ENCODE peak calls at places on chromosomes 2 and 18, in four cellular contexts. B, A, W and K are unnamed samples.

GRCh38 chr2:190267302-190267701 is 52.3 kb downstream of the HIBCH start:
- DNase-seq in B (no peak), A (no peak), W (peak), K (no peak)

GRCh38 chr2:95670167-95670566 is 78.4 kb downstream of the TRIM43 start:
- DNase-seq in W (no peak), A (no peak), B (no peak), K (no peak)

GRCh38 chr2:29260151-29260772 is 145.0 kb downstream of the CLIP4 start:
- DNase-seq in W (no peak), A (no peak), B (no peak), K (no peak)

GRCh38 chr2:240289701-240290431 is 145.6 kb upstream of the GPC1 start:
- DNase-seq in A (no peak), W (no peak), B (no peak), K (no peak)

GRCh38 chr2:209526541-209526940 is 102.7 kb downstream of the MAP2 start:
- DNase-seq in B (no peak), A (no peak), W (no peak), K (no peak)

GRCh38 chr2:151878655-151879563 is 50.7 kb upstream of the ARL5A start:
- DNase-seq in A (no peak), W (peak), B (no peak), K (no peak)

GRCh38 chr2:5409925-5410360 is 282.2 kb upstream of the SOX11 start:
- DNase-seq in A (no peak), B (no peak), W (no peak), K (no peak)

GRCh38 chr18:6807504-6808257 is 78.2 kb downstream of the ARHGAP28 start:
- DNase-seq in A (no peak), W (no peak), B (no peak), K (peak)

GRCh38 chr2:100865819-100866462 is 46.0 kb downstream of the NPAS2 start:
- DNase-seq in W (peak), B (no peak), A (no peak), K (no peak)

GRCh38 chr18:27184115-27185024 is 738 bp downstream of the CHST9 start:
- DNase-seq in W (no peak), B (no peak), A (no peak), K (peak)

GRCh38 chr2:201180010-201180409 is 2.9 kb upstream of the CASP10 start:
- DNase-seq in W (peak), B (no peak), A (no peak), K (no peak)

GRCh38 chr2:28802975-28803429 is 7.6 kb upstream of the SPDYA start:
- DNase-seq in W (no peak), B (no peak), A (no peak), K (no peak)

GRCh38 chr2:70043252-70043875 is 43.9 kb upstream of the PCBP1 start:
- DNase-seq in W (no peak), A (no peak), B (no peak), K (no peak)

GRCh38 chr2:51624995-51625394 is 593.1 kb upstream of the NRXN1 start:
- DNase-seq in B (no peak), W (no peak), A (no peak), K (no peak)

GRCh38 chr18:45783097-45784075 is 42.1 kb upstream of the SIGLEC15 start:
- DNase-seq in B (no peak), W (no peak), A (no peak), K (no peak)

GRCh38 chr18:2988041-2988794 is 24.7 kb downstream of the LPIN2 start:
- DNase-seq in B (no peak), A (no peak), W (no peak), K (no peak)

GRCh38 chr18:65988371-65988770 is 237.6 kb downstream of the CDH7 start:
- DNase-seq in W (no peak), B (no peak), A (no peak), K (no peak)

GRCh38 chr2:202051499-202052161 is 18.0 kb downstream of the FZD7 start:
- DNase-seq in B (no peak), W (no peak), A (no peak), K (no peak)

GRCh38 chr2:28445448-28446258 is 50.2 kb upstream of the PLB1 start:
- DNase-seq in A (no peak), W (no peak), B (no peak), K (no peak)

GRCh38 chr18:23890589-23890988 is 124.0 kb upstream of the TTC39C start:
- DNase-seq in B (no peak), A (no peak), W (no peak), K (no peak)

GRCh38 chr18:67281746-67282145 is 234.8 kb downstream of the DSEL start:
- DNase-seq in W (no peak), A (no peak), B (no peak), K (no peak)

GRCh38 chr2:39306626-39307025 is 62.9 kb upstream of the CDKL4 start:
- DNase-seq in W (no peak), A (no peak), B (no peak), K (no peak)

GRCh38 chr2:63058149-63058741 is 7.6 kb downstream of the OTX1 start:
- DNase-seq in A (no peak), W (no peak), B (no peak), K (no peak)

GRCh38 chr2:96116424-96116878 is at the start of gene ADRA2B:
- DNase-seq in W (no peak), B (peak), A (no peak), K (peak)

GRCh38 chr2:101124684-101125366 is 26.4 kb downstream of the TBC1D8 start:
- DNase-seq in A (no peak), B (no peak), W (peak), K (no peak)

GRCh38 chr2:23549051-23549450 is 164.1 kb downstream of the KLHL29 start:
- DNase-seq in B (no peak), A (no peak), W (no peak), K (no peak)

GRCh38 chr2:75500633-75501032 is 60.1 kb downstream of the EVA1A start:
- DNase-seq in W (no peak), B (no peak), A (no peak), K (no peak)

GRCh38 chr2:53670351-53670750 is 97.3 kb upstream of the CHAC2 start:
- DNase-seq in B (no peak), W (no peak), A (no peak), K (no peak)

GRCh38 chr2:48722391-48722790 is 33.1 kb downstream of the LHCGR start:
- DNase-seq in A (no peak), B (no peak), W (no peak), K (no peak)

GRCh38 chr2:240479561-240479960 is 44.1 kb downstream of the GPC1 start:
- DNase-seq in B (no peak), A (no peak), W (no peak), K (no peak)

GRCh38 chr2:9273496-9273895 is 66.9 kb downstream of the ASAP2 start:
- DNase-seq in W (no peak), A (no peak), B (no peak), K (no peak)

GRCh38 chr18:78073275-78073674 is 823.6 kb downstream of the GALR1 start:
- DNase-seq in B (no peak), W (no peak), A (no peak), K (no peak)

GRCh38 chr2:54672587-54673456 is 50.6 kb upstream of the EML6 start:
- DNase-seq in A (peak), W (no peak), B (no peak), K (no peak)

GRCh38 chr18:76720683-76721082 is 101.7 kb upstream of the ZNF236 start:
- DNase-seq in B (no peak), A (no peak), W (no peak), K (no peak)

GRCh38 chr18:58287626-58288289 is 243.7 kb downstream of the NEDD4L start:
- DNase-seq in W (peak), A (no peak), B (no peak), K (no peak)

GRCh38 chr2:56531668-56532420 is 348.1 kb downstream of the CCDC85A start:
- DNase-seq in A (no peak), B (no peak), W (no peak), K (no peak)

GRCh38 chr2:177030391-177031000 is 182.1 kb upstream of the HNRNPA3 start:
- DNase-seq in B (no peak), A (no peak), W (no peak), K (no peak)

GRCh38 chr2:43226955-43227829 is 786 bp upstream of the ZFP36L2 start:
- DNase-seq in B (peak), W (peak), A (no peak), K (peak)

GRCh38 chr2:41782306-41783158 is 265.3 kb upstream of the PKDCC start:
- DNase-seq in A (peak), W (peak), B (peak), K (peak)

GRCh38 chr2:110675679-110676078 is 2.2 kb downstream of the BUB1 start:
- DNase-seq in W (no peak), A (no peak), B (no peak), K (no peak)

GRCh38 chr2:110677530-110678456 is at the start of gene BUB1:
- DNase-seq in A (peak), W (peak), B (peak), K (peak)

GRCh38 chr2:110673201-110673600 is 4.7 kb downstream of the BUB1 start:
- DNase-seq in B (no peak), W (no peak), A (no peak), K (no peak)

GRCh38 chr2:110677080-110677479 is 783 bp downstream of the BUB1 start:
- DNase-seq in W (no peak), B (no peak), A (no peak), K (no peak)

DNA sequence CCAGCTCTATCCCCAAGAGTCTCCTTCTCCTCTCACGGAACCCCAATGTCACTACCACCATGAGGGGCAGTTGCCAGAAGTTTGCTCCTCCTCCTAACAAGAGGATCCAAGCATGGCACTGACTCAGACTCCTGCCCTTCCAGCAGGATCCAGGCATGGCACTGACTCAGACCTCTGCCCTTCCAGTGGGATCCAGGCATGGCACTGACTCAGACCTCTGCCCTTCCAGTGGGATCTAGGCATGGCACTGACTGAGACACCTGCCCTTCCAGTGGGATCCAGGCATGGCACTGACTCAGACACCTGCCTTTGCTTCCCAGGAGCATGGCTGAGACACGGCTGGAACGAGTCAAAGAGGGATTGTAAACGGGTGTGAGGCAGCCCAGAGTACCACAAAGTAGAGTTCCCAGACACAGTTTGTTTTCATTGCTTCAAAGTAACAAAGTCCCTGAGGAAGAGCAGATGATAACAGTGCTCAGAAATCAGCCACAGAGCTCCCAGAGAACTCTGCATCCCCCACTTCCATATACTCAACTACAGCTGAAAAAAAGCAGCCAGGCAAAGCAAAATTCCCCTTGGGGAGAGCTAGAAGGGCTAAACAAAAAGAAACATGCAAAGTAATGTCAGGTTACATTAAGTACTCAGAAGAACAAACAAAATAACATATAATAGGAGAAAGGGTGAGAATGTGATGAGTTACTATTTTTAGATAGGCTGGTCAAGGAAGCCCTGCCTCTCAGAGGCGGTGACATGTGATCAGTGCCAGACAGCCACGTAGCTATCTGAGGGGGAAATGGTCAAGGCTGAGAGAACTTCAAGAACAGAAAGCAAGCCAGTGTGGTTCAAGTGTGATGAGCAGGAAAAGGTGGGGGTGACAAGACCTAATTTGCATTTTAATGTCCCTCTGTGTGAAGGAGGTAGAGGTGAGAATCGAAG is 3.0 kb downstream of the BUB1 start:
- DNase-seq in B (no peak), A (peak), W (no peak), K (no peak)
- TF ChIP-seq FOXK2 in B (no peak), A (no peak), W (no peak), K (no peak)

DNA sequence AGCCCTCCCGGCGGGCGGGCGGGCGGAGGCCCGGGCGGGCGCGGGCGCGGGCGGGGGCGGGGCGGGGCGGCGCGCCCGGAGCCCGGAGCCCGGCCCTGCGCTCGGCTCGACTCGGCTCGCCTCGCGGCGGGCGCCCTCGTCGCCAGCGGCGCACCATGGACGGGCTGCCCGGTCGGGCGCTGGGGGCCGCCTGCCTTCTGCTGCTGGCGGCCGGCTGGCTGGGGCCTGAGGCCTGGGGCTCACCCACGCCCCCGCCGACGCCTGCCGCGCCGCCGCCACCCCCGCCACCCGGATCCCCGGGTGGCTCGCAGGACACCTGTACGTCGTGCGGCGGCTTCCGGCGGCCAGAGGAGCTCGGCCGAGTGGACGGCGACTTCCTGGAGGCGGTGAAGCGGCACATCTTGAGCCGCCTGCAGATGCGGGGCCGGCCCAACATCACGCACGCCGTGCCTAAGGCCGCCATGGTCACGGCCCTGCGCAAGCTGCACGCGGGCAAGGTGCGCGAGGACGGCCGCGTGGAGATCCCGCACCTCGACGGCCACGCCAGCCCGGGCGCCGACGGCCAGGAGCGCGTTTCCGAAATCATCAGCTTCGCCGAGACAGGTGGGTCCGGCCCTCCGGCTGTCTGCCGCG is at the start of gene INHBB:
- DNase-seq in W (no peak), B (no peak), A (no peak), K (peak)
- TF ChIP-seq FOXK2 in W (no peak), B (no peak), A (no peak), K (no peak)

GRCh38 chr2:234135750-234136221 is 85.3 kb downstream of the SPP2 start:
- DNase-seq in B (peak), A (peak), W (peak), K (peak)

GRCh38 chr2:234133004-234133403 is 82.5 kb downstream of the SPP2 start:
- DNase-seq in B (no peak), W (no peak), A (no peak), K (no peak)

GRCh38 chr2:234128606-234129005 is 78.1 kb downstream of the SPP2 start:
- DNase-seq in B (no peak), W (no peak), A (no peak), K (no peak)

GRCh38 chr2:234134496-234134895 is 84.0 kb downstream of the SPP2 start:
- DNase-seq in A (no peak), W (no peak), B (no peak), K (no peak)

DNA sequence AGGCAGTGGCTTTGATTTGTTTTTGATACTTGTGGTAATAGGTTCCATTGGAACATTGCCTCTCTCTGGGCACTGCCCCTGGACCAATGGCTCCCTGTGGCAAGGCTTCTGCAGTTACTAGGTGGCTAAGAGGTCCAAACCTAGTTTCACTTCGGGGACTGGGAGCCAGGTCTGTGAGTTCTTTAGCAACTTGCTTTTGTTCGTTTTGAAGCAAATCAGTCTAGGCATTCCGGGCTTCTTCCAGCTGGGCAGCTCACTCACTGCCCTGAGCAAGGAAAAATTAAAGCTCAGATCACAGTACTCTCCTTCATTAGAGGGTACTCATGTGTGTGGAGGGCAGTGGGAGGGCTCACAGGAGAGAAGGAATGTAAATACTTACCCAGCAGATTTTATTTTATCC is 80.2 kb downstream of the SPP2 start:
- DNase-seq in A (no peak), W (no peak), B (no peak), K (no peak)
- TF ChIP-seq FOXK2 in A (no peak), W (no peak), B (no peak), K (no peak)

DNA sequence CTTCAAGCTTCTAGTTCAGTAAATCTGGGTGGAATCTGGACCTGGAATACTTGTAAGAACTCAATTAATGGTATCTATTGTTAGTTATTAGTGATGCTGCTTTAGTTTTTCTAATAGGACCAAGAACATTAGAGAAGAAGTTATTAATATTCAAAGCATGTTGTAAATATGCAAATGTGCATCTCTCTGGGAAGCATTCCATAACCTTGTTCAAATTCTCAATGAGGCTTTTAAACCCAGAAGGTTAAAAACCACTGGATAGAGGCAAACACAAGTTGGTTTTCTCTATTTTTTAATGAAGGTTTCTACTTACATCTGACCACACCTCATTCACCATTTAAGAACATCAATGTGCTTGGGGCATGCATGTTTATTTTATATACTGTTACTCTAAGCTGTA is 16.1 kb upstream of the ACVR1C start:
- DNase-seq in B (no peak), A (no peak), W (no peak), K (no peak)
- TF ChIP-seq FOXK2 in B (no peak), A (no peak), W (no peak), K (no peak)

DNA sequence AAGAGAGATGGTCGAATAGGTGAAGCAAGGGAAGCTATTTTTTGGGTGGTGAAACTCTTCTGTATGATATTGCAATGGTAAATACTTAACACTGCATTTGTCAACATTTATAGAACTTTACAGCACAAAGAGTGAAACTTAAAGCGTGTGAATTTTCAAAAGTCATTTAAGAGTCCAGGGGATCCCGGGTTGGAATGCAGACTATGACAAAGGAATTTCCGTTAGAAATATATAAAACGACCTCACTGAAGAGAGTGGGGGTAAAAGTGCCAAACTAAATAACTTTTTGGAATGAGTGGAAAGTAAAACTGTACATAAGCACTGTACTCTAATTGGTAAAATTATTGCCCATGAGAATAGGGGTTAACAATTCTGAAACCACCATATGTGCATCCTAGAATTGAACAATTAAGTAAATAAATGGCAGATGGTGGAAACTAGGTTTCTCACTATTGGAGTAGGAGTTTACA is 191.0 kb upstream of the FN1 start:
- DNase-seq in A (no peak), B (no peak), W (no peak), K (no peak)
- TF ChIP-seq FOXK2 in A (no peak), B (no peak), W (no peak), K (no peak)

DNA sequence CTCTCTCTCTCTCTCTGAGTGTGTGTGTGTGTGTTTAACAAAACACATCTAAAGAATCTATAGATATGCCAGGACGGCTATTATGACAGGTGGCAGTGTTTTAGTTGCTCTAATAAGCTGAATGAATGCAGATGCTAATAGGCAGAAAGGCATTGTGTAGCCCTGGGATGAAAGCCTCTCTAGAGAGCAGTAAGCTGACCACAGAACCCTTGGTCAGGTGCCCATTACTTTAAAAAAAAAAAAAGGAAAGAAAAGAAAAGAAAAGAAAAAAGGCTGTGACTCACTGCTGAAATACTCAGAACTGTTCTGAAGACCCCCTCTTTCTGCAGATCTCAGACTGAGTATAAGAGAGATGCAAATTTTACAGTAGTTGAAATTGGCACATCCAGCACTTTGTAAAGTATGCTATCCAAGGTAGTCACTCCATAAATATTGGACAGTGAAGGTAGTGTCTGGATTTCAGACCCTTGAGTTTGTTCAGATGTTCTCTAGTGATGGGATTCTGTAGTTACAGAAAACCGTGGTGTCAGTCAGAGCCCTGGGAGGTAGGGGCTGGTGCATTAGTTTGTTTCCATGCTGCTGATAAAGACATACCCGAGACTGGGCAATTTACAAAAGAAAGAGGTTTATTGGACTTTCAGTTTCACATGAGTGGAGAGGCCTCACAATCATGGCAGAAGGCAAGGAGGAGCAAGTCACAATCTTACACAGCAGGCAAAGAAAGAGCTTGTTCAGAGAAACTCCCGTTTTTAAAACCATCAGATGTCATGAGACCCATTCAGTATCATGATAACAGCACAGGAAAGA is 30.9 kb downstream of the OSBPL6 start:
- DNase-seq in W (no peak), B (no peak), A (no peak), K (no peak)
- TF ChIP-seq FOXK2 in W (no peak), B (no peak), A (no peak), K (no peak)